ENCODE peak calls at places on chromosomes 3 and 15, in nine cellular contexts. U is ELF-1, J is adrenal gland, D is pancreas, Q is Karpas-422, M is occipital lobe, N is NCI-H2081, T is tibial nerve, K is amniotic epithelial cell. I is an unnamed sample.

GRCh38 chr3:185960518-185961288 is 22.9 kb upstream of the TRA2B start:
- DNase-seq in U (no peak), J (no peak), D (no peak), Q (no peak), M (no peak), N (no peak), T (no peak), K (no peak), I (no peak)

GRCh38 chr3:123716421-123716820 is 131.6 kb upstream of the HACD2 start:
- DNase-seq in U (no peak), J (no peak), D (no peak), Q (no peak), M (no peak), N (no peak), T (no peak), K (no peak), I (no peak)

GRCh38 chr3:143613226-143613625 is 235.0 kb downstream of the SLC9A9 start:
- DNase-seq in U (no peak), J (no peak), D (no peak), Q (no peak), M (no peak), N (no peak), T (no peak), K (peak; percentile 87), I (no peak)

GRCh38 chr15:90099868-90100854 is 2.1 kb downstream of the IDH2 start:
- DNase-seq in U (no peak), J (no peak), D (peak; percentile 73), Q (peak; percentile 62), M (peak; percentile 71), N (no peak), T (peak; percentile 39), K (peak; percentile 63), I (peak; percentile 57)

GRCh38 chr3:183100376-183100775 is 1.1 kb upstream of the MCCC1 start:
- DNase-seq in U (no peak), J (no peak), D (peak; percentile 50), Q (no peak), M (no peak), N (no peak), T (no peak), K (no peak), I (no peak)

GRCh38 chr3:197749315-197749600 is 425 bp upstream of the FYTTD1 start:
- DNase-seq in U (peak; percentile 65), J (peak; percentile 53), D (no peak), Q (peak; percentile 93), M (peak; percentile 79), N (peak; percentile 78), T (peak; percentile 26), K (no peak), I (no peak)

GRCh38 chr3:61927332-61927731 is 366.0 kb downstream of the PTPRG start:
- DNase-seq in U (no peak), J (peak; percentile 47), D (no peak), Q (no peak), M (peak; percentile 48), N (no peak), T (peak; percentile 57), K (peak; percentile 10), I (peak; percentile 46)

GRCh38 chr3:184388164-184388935 is 8.5 kb downstream of the CHRD start:
- DNase-seq in U (no peak), J (no peak), D (no peak), Q (no peak), M (no peak), N (no peak), T (no peak), K (no peak), I (no peak)

GRCh38 chr3:81760215-81760614 is 1.2 kb downstream of the GBE1 start:
- DNase-seq in U (no peak), J (no peak), D (no peak), Q (no peak), M (no peak), N (no peak), T (no peak), K (no peak), I (no peak)

GRCh38 chr3:185075547-185075946 is 77.3 kb downstream of the C3orf70 start:
- DNase-seq in U (no peak), J (no peak), D (no peak), Q (no peak), M (no peak), N (no peak), T (no peak), K (no peak), I (no peak)

GRCh38 chr3:191424871-191425270 is 36.1 kb upstream of the PYDC2 start:
- DNase-seq in U (no peak), J (no peak), D (no peak), Q (no peak), M (no peak), N (no peak), T (no peak), K (no peak), I (no peak)

GRCh38 chr15:25402342-25402741 is 36.5 kb downstream of the UBE3A start:
- DNase-seq in U (no peak), J (no peak), D (no peak), Q (no peak), M (no peak), N (no peak), T (no peak), K (no peak), I (no peak)

GRCh38 chr3:13308406-13308805 is 111.7 kb downstream of the NUP210 start:
- DNase-seq in U (peak; percentile 78), J (peak; percentile 65), D (no peak), Q (peak; percentile 73), M (peak; percentile 28), N (no peak), T (no peak), K (no peak), I (peak; percentile 24)

GRCh38 chr15:56736308-56736707 is 3.0 kb upstream of the ZNF280D start:
- DNase-seq in U (no peak), J (peak; percentile 61), D (no peak), Q (no peak), M (no peak), N (no peak), T (no peak), K (peak; percentile 73), I (no peak)

GRCh38 chr3:115052906-115053305 is 94.2 kb downstream of the ZBTB20 start:
- DNase-seq in U (no peak), J (no peak), D (no peak), Q (no peak), M (no peak), N (no peak), T (no peak), K (peak; percentile 52), I (no peak)

GRCh38 chr15:36766449-36766848 is 187.0 kb downstream of the CDIN1 start:
- DNase-seq in U (no peak), J (no peak), D (no peak), Q (no peak), M (no peak), N (no peak), T (no peak), K (no peak), I (no peak)

GRCh38 chr3:179640469-179640868 is 12.4 kb upstream of the USP13 start:
- DNase-seq in U (no peak), J (no peak), D (no peak), Q (no peak), M (no peak), N (no peak), T (no peak), K (no peak), I (no peak)

I was measured in thyroid gland.